ENCODE peak calls at places on chromosomes 2 and 18, in six cellular contexts. T is left ventricle myocardium inferior, R is GM23248, I is lung, P is HCT116, V is aorta. E is an unnamed sample. For H3K4me1 and H3K27me3, the result is how much of the 10 kb centered on the place peaks cover.

GRCh38 chr2:151649966-151650365 is 84.3 kb downstream of the NEB start:
- DNase-seq in T (no peak), R (no peak), I (no peak), P (no peak), V (no peak), E (no peak)

GRCh38 chr2:226760412-226761194 is 39.0 kb downstream of the IRS1 start:
- DNase-seq in T (no peak), R (peak), I (no peak), P (peak), V (no peak), E (no peak)

GRCh38 chr18:23735021-23735464 is 45.8 kb downstream of the LAMA3 start:
- DNase-seq in T (no peak), R (no peak), I (no peak), P (no peak), V (no peak), E (no peak)

GRCh38 chr18:35639296-35639695 is 57.8 kb downstream of the GALNT1 start:
- DNase-seq in T (no peak), R (no peak), I (no peak), P (no peak), V (no peak), E (no peak)

GRCh38 chr2:3628241-3628679 is 29.7 kb upstream of the ALLC start:
- DNase-seq in T (no peak), R (no peak), I (no peak), P (no peak), V (no peak), E (no peak)

GRCh38 chr18:13276530-13277520 is 58.3 kb downstream of the LDLRAD4 start:
- DNase-seq in T (no peak), R (no peak), I (no peak), P (no peak), V (no peak), E (no peak)

GRCh38 chr2:215205787-215206186 is 67.4 kb upstream of the ABCA12 start:
- DNase-seq in T (no peak), R (no peak), I (no peak), P (no peak), V (no peak), E (no peak)

GRCh38 chr2:24334245-24334633 is 26.1 kb downstream of the ITSN2 start:
- DNase-seq in T (no peak), R (no peak), I (peak), P (no peak), V (no peak), E (no peak)

GRCh38 chr2:10400978-10401951 is 46.9 kb downstream of the ODC1 start:
- DNase-seq in T (no peak), R (no peak), I (no peak), P (no peak), V (no peak), E (no peak)

DNA sequence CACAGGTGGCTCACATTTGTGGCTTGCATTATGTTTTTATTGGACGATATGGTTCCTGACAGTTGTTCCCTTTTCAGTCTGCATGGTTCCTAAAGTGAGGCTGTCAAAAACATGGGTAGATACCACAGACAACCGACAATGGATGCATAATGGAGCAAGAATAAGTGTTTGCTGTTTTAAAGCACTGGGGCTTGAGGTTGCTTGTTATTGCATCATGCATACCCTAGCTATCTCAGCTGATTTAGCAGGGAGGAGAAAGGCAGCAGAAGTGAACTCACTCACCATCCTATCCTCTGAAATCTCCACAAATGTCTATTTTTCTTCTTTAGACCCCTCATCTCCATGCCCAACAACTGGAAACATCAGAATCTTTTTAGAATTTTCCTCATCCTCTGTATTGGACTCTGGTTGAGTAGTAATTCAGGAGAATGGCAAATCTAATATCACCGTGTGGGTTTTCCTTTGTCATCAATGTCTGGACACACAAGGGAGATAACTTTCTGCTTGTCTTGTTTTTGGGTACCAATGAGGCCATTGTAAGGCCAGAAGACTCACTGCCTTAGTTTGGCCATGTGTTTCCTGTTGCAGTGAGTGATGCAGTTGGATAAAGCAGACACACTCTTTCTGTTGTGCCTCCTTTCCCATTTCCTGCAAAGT is 46.7 kb downstream of the FBXO48 start:
- DNase-seq in T (no peak), R (peak), I (no peak), P (no peak), V (no peak), E (no peak)
- H3K4me1 ChIP-seq in T (under half), R (under half), I (under half), P (under half), V (under half), E (under half)

DNA sequence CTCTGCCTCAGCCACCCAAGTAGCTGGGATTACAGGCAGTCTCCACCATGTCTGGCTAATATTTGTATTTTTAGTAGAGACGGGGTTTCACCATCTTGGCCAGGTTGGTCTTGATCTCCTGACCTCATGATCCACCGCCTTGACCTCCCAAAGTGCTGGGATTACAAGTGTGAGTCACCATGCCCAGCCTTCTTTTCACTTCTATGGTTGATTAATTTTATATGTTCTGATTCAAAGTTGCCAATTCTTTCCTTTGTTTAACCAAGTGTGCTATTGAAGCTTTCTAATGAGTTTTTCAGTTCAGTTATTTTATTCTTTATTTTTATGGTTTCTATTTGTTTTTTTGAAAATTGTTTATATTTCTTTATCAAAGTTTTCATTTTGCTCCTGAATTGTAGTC is 133.1 kb upstream of the KCNJ3 start:
- DNase-seq in T (no peak), R (no peak), I (no peak), P (no peak), V (no peak), E (no peak)
- H3K27me3 ChIP-seq in T (under half), R (under half), I (under half), P (under half), V (under half), E (under half)

GRCh38 chr18:27242392-27243047 is 57.4 kb upstream of the CHST9 start:
- DNase-seq in T (no peak), R (no peak), I (no peak), P (no peak), V (no peak), E (no peak)
- H3K4me1 ChIP-seq in T (under half), R (under half), I (under half), P (under half), V (under half), E (under half)

DNA sequence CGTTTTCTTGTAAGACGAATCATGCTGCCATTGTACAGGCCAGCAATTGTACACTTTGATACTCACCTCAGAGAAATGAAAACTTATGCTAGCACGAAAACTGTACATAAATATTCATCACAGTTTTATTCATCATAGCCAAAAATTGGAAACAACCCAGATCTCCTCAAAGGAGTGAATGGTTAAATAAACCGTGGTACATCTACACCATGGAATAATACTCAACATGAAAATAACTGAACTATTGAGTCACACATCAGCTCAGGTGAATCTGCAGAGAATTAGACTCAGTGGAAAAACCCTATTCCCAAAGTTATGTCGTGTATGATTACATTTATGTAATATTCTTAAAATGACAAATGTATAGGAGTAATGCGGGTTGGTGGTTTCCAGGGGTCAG is 251.0 kb upstream of the HDAC4 start:
- DNase-seq in T (no peak), R (no peak), I (no peak), P (no peak), V (no peak), E (no peak)
- H3K27me3 ChIP-seq in T (half or more), R (under half), I (under half), P (under half), V (under half), E (under half)

E was measured in CD8-positive, alpha-beta memory T cell.